ENCODE peak calls at places on chromosome 20, in five cellular contexts. K is A673, T is tibial nerve, Q is endodermal cell, D is cardiac fibroblast. O is an unnamed sample.

GRCh38 chr20:25306991-25307903 is 59.4 kb downstream of the PYGB start:
- DNase-seq in K (no peak), T (no peak), Q (no peak), D (no peak), O (no peak)

GRCh38 chr20:19427913-19428800 is 215.7 kb downstream of the SLC24A3 start:
- DNase-seq in K (no peak), T (no peak), Q (no peak), D (no peak), O (no peak)

GRCh38 chr20:34110025-34111013 is 1.7 kb downstream of the EIF2S2 start:
- DNase-seq in K (peak), T (no peak), Q (no peak), D (peak), O (no peak)

GRCh38 chr20:50540620-50541605 is 30.7 kb downstream of the PTPN1 start:
- DNase-seq in K (no peak), T (no peak), Q (no peak), D (peak), O (no peak)

GRCh38 chr20:15836634-15837033 is 736.6 kb downstream of the KIF16B start:
- DNase-seq in K (no peak), T (no peak), Q (no peak), D (no peak), O (no peak)

GRCh38 chr20:50593005-50593335 is 82.8 kb downstream of the PTPN1 start:
- DNase-seq in K (no peak), T (no peak), Q (peak), D (no peak), O (no peak)

GRCh38 chr20:35463455-35464300 is 8.3 kb downstream of the CEP250 start:
- DNase-seq in K (peak), T (peak), Q (peak), D (peak), O (peak)

GRCh38 chr20:4985658-4986057 is 15.7 kb downstream of the SLC23A2 start:
- DNase-seq in K (peak), T (no peak), Q (no peak), D (no peak), O (no peak)

GRCh38 chr20:36214684-36215256 is 21.5 kb upstream of the AAR2 start:
- DNase-seq in K (peak), T (no peak), Q (peak), D (peak), O (no peak)

GRCh38 chr20:51505566-51505965 is 37.0 kb downstream of the NFATC2 start:
- DNase-seq in K (no peak), T (no peak), Q (no peak), D (no peak), O (no peak)

GRCh38 chr20:19913927-19914614 is 103.1 kb upstream of the NAA20 start:
- DNase-seq in K (no peak), T (no peak), Q (no peak), D (no peak), O (no peak)

GRCh38 chr20:50690979-50691584 is at the start of gene RIPOR3:
- DNase-seq in K (peak), T (no peak), Q (peak), D (no peak), O (peak)

GRCh38 chr20:32539817-32540675 is 45.1 kb downstream of the NOL4L start:
- DNase-seq in K (no peak), T (no peak), Q (peak), D (no peak), O (no peak)

GRCh38 chr20:45416917-45417316 is 976 bp downstream of the PIGT start:
- DNase-seq in K (no peak), T (no peak), Q (no peak), D (no peak), O (no peak)

GRCh38 chr20:9884061-9884460 is 45.2 kb upstream of the PAK5 start:
- DNase-seq in K (peak), T (no peak), Q (peak), D (no peak), O (no peak)

GRCh38 chr20:51360451-51361230 is 181.9 kb downstream of the NFATC2 start:
- DNase-seq in K (no peak), T (no peak), Q (no peak), D (peak), O (no peak)

GRCh38 chr20:6599876-6600275 is 167.6 kb upstream of the BMP2 start:
- DNase-seq in K (no peak), T (no peak), Q (no peak), D (no peak), O (no peak)

GRCh38 chr20:57093766-57094165 is 172.7 kb downstream of the BMP7 start:
- DNase-seq in K (no peak), T (no peak), Q (no peak), D (no peak), O (no peak)

GRCh38 chr20:10249048-10249770 is 30.6 kb downstream of the SNAP25 start:
- DNase-seq in K (no peak), T (no peak), Q (peak), D (no peak), O (no peak)

GRCh38 chr20:5095931-5096330 is 23.8 kb downstream of the PCNA start:
- DNase-seq in K (no peak), T (no peak), Q (no peak), D (no peak), O (no peak)

GRCh38 chr20:50293244-50294139 is 102.9 kb downstream of the CEBPB start:
- DNase-seq in K (no peak), T (no peak), Q (no peak), D (no peak), O (no peak)

GRCh38 chr20:57393321-57394086 is 2.3 kb downstream of the RBM38 start:
- DNase-seq in K (no peak), T (no peak), Q (no peak), D (no peak), O (no peak)

GRCh38 chr20:40811660-40812414 is 122.8 kb upstream of the MAFB start:
- DNase-seq in K (no peak), T (no peak), Q (peak), D (no peak), O (no peak)
- TF ChIP-seq CTCF in K (peak), T (no peak), Q (peak), D (no peak), O (no peak)

GRCh38 chr20:59051666-59052065 is 9.1 kb upstream of the PRELID3B start:
- DNase-seq in K (no peak), T (no peak), Q (no peak), D (no peak), O (no peak)

GRCh38 chr20:59050437-59050836 is 7.9 kb upstream of the PRELID3B start:
- DNase-seq in K (no peak), T (no peak), Q (no peak), D (no peak), O (no peak)

DNA sequence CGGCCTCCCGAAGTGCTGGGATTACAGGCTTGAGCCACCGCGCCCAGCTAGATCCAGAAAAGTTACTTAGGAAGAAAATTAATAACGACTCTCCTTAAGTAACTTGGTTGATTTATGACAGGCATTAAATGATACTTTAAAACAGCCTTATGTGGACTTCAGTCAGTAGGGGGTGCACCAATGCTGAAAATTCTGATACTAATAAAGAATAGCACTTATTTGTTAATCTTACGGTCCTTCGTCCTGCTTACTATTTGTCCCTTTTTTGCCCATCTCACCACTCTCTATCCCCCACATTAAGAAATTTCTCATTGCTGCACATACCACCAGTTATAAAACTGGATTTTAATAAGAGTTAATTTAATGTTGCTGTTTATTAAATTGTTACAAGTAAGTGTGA is 12.7 kb upstream of the PRELID3B start:
- DNase-seq in K (peak), T (peak), Q (no peak), D (peak), O (no peak)
- TF ChIP-seq CTCF in K (peak), T (peak), Q (peak), D (peak), O (no peak)

GRCh38 chr20:40880063-40880715 is 148.4 kb upstream of the TOP1 start:
- DNase-seq in K (no peak), T (no peak), Q (no peak), D (no peak), O (no peak)
- TF ChIP-seq CTCF in K (no peak), T (no peak), Q (peak), D (no peak), O (no peak)

GRCh38 chr20:2418388-2418787 is 37.7 kb downstream of the TGM6 start:
- DNase-seq in K (no peak), T (no peak), Q (no peak), D (no peak), O (no peak)

GRCh38 chr20:2420510-2420909 is 39.8 kb downstream of the TGM6 start:
- DNase-seq in K (no peak), T (no peak), Q (no peak), D (no peak), O (no peak)

GRCh38 chr20:2417142-2417541 is 36.4 kb downstream of the TGM6 start:
- DNase-seq in K (no peak), T (no peak), Q (no peak), D (no peak), O (no peak)

GRCh38 chr20:2421247-2421646 is 40.5 kb downstream of the TGM6 start:
- DNase-seq in K (no peak), T (no peak), Q (no peak), D (peak), O (no peak)
- TF ChIP-seq CTCF in K (peak), T (no peak), Q (peak), D (peak), O (no peak)